ENCODE peak calls at places on chromosomes 6 and 20, in seven cellular contexts. O is EL, Z is IMR-90, A is NCI-H1436, Q is A172, L is fibroblast of gingiva, S is ecto neural progenitor cell. Y is an unnamed sample.

GRCh38 chr20:21102691-21103311 is 3.4 kb downstream of the LINC00237 start:
- DNase-seq in O (no peak), Z (peak), A (no peak), Q (no peak), L (no peak), S (no peak), Y (peak)

GRCh38 chr6:15628499-15629131 is 34.2 kb downstream of the DTNBP1 start:
- DNase-seq in O (peak), Z (peak), A (no peak), Q (peak), L (peak), S (no peak), Y (peak)

GRCh38 chr20:53918010-53918311 is 152.4 kb downstream of the BCAS1 start:
- DNase-seq in O (no peak), Z (no peak), A (no peak), Q (no peak), L (no peak), S (no peak), Y (no peak)

GRCh38 chr6:2434116-2434515 is 188.7 kb upstream of the GMDS start:
- DNase-seq in O (no peak), Z (no peak), A (no peak), Q (no peak), L (no peak), S (no peak), Y (peak)

GRCh38 chr6:109296971-109297372 is 85.3 kb downstream of the CD164 start:
- DNase-seq in O (peak), Z (no peak), A (no peak), Q (no peak), L (no peak), S (no peak), Y (no peak)

GRCh38 chr6:169791721-169792131 is 40.3 kb downstream of the ERMARD start:
- DNase-seq in O (no peak), Z (no peak), A (no peak), Q (no peak), L (no peak), S (peak), Y (no peak)

GRCh38 chr20:2750343-2751251 is 49.8 kb downstream of the CPXM1 start:
- DNase-seq in O (peak), Z (peak), A (no peak), Q (no peak), L (peak), S (peak), Y (peak)

GRCh38 chr6:26187981-26188635 is 100.9 kb downstream of the HFE start:
- DNase-seq in O (peak), Z (peak), A (no peak), Q (peak), L (peak), S (peak), Y (peak)

GRCh38 chr6:80165143-80165542 is 58.7 kb downstream of the BCKDHB start:
- DNase-seq in O (peak), Z (peak), A (no peak), Q (peak), L (peak), S (no peak), Y (peak)

GRCh38 chr6:455006-455585 is 63.5 kb downstream of the IRF4 start:
- DNase-seq in O (no peak), Z (peak), A (no peak), Q (no peak), L (no peak), S (no peak), Y (peak)